ENCODE peak calls at places on chromosome 16, in five cellular contexts. C, W, E, H and A are unnamed samples.
A peak's percentile ranks its signal among the peaks of the same experiment; 100 is the strongest.

GRCh38 chr16:89958068-89958467 is 9.5 kb downstream of the DEF8 start:
- DNase-seq in H (no peak), E (peak; percentile 74), W (peak; percentile 11), C (peak; percentile 32), A (peak; percentile 90)

GRCh38 chr16:53111078-53111776 is 56.4 kb downstream of the CHD9 start:
- DNase-seq in C (peak; percentile 68), H (no peak), E (no peak), W (peak; percentile 60), A (no peak)

GRCh38 chr16:56425439-56425832 is at the start of gene AMFR:
- DNase-seq in E (peak; percentile 88), W (peak; percentile 80), C (peak; percentile 83), H (peak; percentile 78), A (peak; percentile 66)

GRCh38 chr16:31274831-31275816 is 15.3 kb downstream of the ITGAM start:
- DNase-seq in E (no peak), H (no peak), W (no peak), C (no peak), A (peak; percentile 18)

GRCh38 chr16:19130852-19131808 is 17.4 kb downstream of the ITPRIPL2 start:
- DNase-seq in W (peak; percentile 82), C (peak; percentile 95), H (no peak), E (peak; percentile 90), A (no peak)

GRCh38 chr16:56672761-56673536 is 3.3 kb downstream of the MT1H start:
- DNase-seq in W (peak; percentile 56), E (no peak), C (no peak), H (no peak), A (no peak)

GRCh38 chr16:88065747-88066142 is 114.5 kb downstream of the BANP start:
- DNase-seq in H (no peak), W (no peak), E (no peak), C (no peak), A (no peak)

GRCh38 chr16:31428638-31429247 is 583 bp upstream of the COX6A2 start:
- DNase-seq in C (no peak), H (no peak), E (no peak), W (no peak), A (no peak)

GRCh38 chr16:5509794-5510193 is 412.2 kb upstream of the EEF2KMT start:
- DNase-seq in H (no peak), W (no peak), E (no peak), C (no peak), A (no peak)

GRCh38 chr16:46715769-46716305 is 26.4 kb downstream of the ORC6 start:
- DNase-seq in E (no peak), H (no peak), C (no peak), W (no peak), A (no peak)

GRCh38 chr16:73232555-73233422 is 184.9 kb upstream of the ZFHX3 start:
- DNase-seq in W (peak; percentile 100), C (peak; percentile 87), E (peak; percentile 68), H (no peak), A (peak; percentile 49)

GRCh38 chr16:57257455-57258070 is 12.5 kb downstream of the ARL2BP start:
- DNase-seq in W (no peak), E (no peak), C (no peak), H (no peak), A (no peak)

GRCh38 chr16:85917959-85918358 is 19.0 kb downstream of the IRF8 start:
- DNase-seq in W (no peak), C (no peak), E (no peak), H (no peak), A (no peak)

GRCh38 chr16:72927199-72928088 is 120.5 kb downstream of the ZFHX3 start:
- DNase-seq in W (peak; percentile 97), H (no peak), E (no peak), C (peak; percentile 97), A (no peak)

GRCh38 chr16:9053006-9053601 is 38.3 kb upstream of the HAPSTR1 start:
- DNase-seq in E (peak; percentile 99), H (peak; percentile 82), C (peak; percentile 87), W (peak; percentile 75), A (peak; percentile 98)

GRCh38 chr16:89922477-89922883 is 662 bp upstream of the TUBB3 start:
- DNase-seq in H (peak; percentile 61), C (peak; percentile 97), W (peak; percentile 91), E (peak; percentile 94), A (peak; percentile 83)

GRCh38 chr16:56849690-56850680 is 15.0 kb upstream of the SLC12A3 start:
- DNase-seq in H (no peak), W (peak; percentile 38), E (no peak), C (no peak), A (no peak)

GRCh38 chr16:6111390-6111789 is 1013.8 kb upstream of the EEF2KMT start:
- DNase-seq in E (no peak), C (no peak), H (no peak), W (no peak), A (no peak)

GRCh38 chr16:8907096-8907495 is 24.9 kb downstream of the LITAFD start:
- DNase-seq in E (no peak), H (no peak), C (no peak), W (no peak), A (no peak)

GRCh38 chr16:48720266-48720665 is 110.3 kb upstream of the N4BP1 start:
- DNase-seq in W (peak; percentile 22), E (peak; percentile 71), H (peak; percentile 67), C (no peak), A (peak; percentile 60)

GRCh38 chr16:86931410-86931941 is 353.1 kb downstream of the FOXL1 start:
- DNase-seq in E (peak; percentile 48), C (peak; percentile 79), H (no peak), W (peak; percentile 89), A (no peak)

GRCh38 chr16:77069929-77070328 is 121.1 kb upstream of the MON1B start:
- DNase-seq in C (no peak), W (no peak), H (no peak), E (peak; percentile 1), A (no peak)

GRCh38 chr16:77066896-77067496 is 124.0 kb upstream of the MON1B start:
- DNase-seq in E (no peak), H (no peak), W (no peak), C (no peak), A (no peak)

GRCh38 chr16:77070683-77071082 is 120.3 kb upstream of the MON1B start:
- DNase-seq in W (no peak), E (no peak), C (no peak), H (no peak), A (no peak)

GRCh38 chr16:77064037-77064436 is 127.0 kb upstream of the MON1B start:
- DNase-seq in C (no peak), W (no peak), E (peak; percentile 9), H (no peak), A (peak; percentile 31)

DNA sequence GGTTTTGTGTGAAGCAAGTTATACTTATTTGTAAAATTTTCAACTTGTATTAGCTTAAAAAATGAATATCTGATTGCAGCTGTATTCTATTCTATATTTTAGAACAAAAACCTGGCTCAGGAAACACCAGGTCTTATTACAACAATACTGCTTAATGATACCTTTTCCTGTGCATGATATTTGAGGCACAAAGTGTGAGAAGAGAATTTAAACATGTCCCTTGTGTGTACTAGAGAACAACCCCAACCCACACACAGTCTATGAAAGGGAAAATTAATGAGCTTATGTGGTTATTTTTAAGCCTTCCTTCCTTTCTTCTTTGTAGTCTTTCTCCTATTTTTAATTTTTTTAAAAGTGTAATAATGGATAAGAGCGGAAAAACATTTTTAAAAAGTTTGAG is 122.6 kb upstream of the MON1B start:
- DNase-seq in C (no peak), W (no peak), E (no peak), H (no peak), A (no peak)
- H4K8ac ChIP-seq in C (no peak overlapping the region), W (no peak overlapping the region), E (no peak overlapping the region), H (no peak overlapping the region), A (no peak overlapping the region)

DNA sequence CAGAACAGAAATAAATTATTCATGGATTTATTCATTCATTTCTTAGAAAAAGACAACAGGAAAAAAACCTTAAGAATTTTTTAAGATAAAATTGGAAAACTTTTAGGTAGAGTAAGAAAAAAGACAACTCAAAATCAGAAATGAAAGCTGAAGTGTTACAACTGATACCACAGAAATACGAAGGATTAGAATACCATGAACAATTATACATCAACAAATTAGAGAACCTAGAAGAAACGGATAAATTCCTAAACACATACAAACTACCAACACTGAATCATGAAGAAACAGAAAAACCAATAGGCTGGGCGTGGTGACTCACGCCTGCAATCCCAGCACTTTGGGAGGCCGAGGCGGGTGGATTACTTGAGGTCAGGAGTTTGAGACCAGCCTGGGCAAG is 27.8 kb downstream of the CTRB2 start:
- DNase-seq in H (no peak), C (no peak), E (no peak), W (no peak), A (no peak)
- H4K8ac ChIP-seq in H (no peak overlapping the region), C (no peak overlapping the region), E (no peak overlapping the region), W (no peak overlapping the region), A (no peak overlapping the region)

GRCh38 chr16:22734313-22734869 is 79.6 kb upstream of the HS3ST2 start:
- DNase-seq in H (no peak), W (no peak), C (no peak), E (no peak), A (no peak)
- H4K8ac ChIP-seq in H (no peak overlapping the region), W (no peak overlapping the region), C (no peak overlapping the region), E (no peak overlapping the region), A (no peak overlapping the region)

DNA sequence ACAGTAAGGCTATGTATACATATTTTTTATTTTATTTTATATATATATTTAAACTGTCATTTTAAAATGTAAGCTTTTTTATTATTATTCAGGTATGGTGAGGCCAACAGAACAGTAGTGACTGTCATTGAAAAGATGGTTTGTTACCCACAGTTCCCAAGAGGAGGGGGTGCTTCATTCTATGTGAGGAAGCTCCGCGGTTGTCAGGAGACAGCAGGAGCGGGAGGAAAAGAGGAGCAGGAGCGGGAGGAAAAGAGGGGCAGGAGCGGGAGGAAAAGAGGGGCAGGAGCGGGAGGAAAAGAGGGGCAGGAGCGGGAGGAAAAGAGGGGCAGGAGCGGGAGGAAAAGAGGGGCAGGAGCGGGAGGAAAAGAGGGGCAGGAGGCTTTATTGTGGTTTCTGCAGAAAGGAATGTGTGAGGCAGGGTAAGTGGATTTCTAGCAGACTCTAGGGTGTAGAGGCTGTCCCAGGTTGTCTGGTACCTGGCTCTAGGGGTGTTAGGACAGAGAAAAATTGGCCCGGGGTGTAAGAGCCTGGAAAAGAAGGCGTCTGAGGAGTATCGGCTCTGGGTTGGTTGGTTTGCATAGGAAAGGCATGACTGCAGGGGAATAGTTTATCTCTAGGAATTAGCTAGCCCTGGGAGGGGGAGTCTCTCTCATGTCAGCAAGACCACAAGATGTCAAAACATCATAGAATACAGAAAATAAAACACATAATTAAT is 64.0 kb downstream of the GP2 start:
- DNase-seq in C (no peak), H (no peak), W (no peak), E (peak; percentile 32), A (no peak)
- H4K8ac ChIP-seq in C (no peak overlapping the region), H (no peak overlapping the region), W (no peak overlapping the region), E (no peak overlapping the region), A (no peak overlapping the region)

GRCh38 chr16:67429799-67430503 is 970 bp upstream of the HSD11B2 start:
- DNase-seq in E (no peak), H (no peak), W (no peak), C (no peak), A (no peak)
- H4K8ac ChIP-seq in E (no peak overlapping the region), H (no peak overlapping the region), W (no peak overlapping the region), C (no peak overlapping the region), A (no peak overlapping the region)

GRCh38 chr16:66278604-66279262 is 87.8 kb upstream of the CDH5 start:
- DNase-seq in H (no peak), W (no peak), C (no peak), E (peak; percentile 75), A (peak; percentile 49)
- H4K8ac ChIP-seq in H (no peak overlapping the region), W (no peak overlapping the region), C (no peak overlapping the region), E (no peak overlapping the region), A (no peak overlapping the region)